ENCODE peak calls at places on chromosomes 3 and 15, in ten cellular contexts. One of them, this sample, is unnamed.

GRCh38 chr3:111610612-111611054 is 15.5 kb upstream of the ZBED2 start:
- DNase-seq in stimulated activated CD4-positive, alpha-beta T cell treated with anti-CD3 and anti-CD28 coated beads, TNF-alpha, amount 100 ng/mL, for 24 hours: no peak
- DNase-seq in ureter: no peak
- DNase-seq in HEK293T: no peak
- DNase-seq in pulmonary artery endothelial cell: no peak
- DNase-seq in head of caudate nucleus: no peak
- DNase-seq in stimulated activated CD8-positive, alpha-beta memory T cell treated with anti-CD3 and anti-CD28 coated beads, Interleukin-7, amount 100 ng/mL, for 1 hour: no peak
- DNase-seq in B cell: no peak
- DNase-seq in NCI-H460: no peak
- DNase-seq in right cardiac atrium: no peak
- DNase-seq in this sample: no peak

GRCh38 chr3:79870006-79870620 is 102.3 kb upstream of the ROBO1 start:
- DNase-seq in stimulated activated CD4-positive, alpha-beta T cell treated with anti-CD3 and anti-CD28 coated beads, TNF-alpha, amount 100 ng/mL, for 24 hours: no peak
- DNase-seq in ureter: no peak
- DNase-seq in HEK293T: no peak
- DNase-seq in pulmonary artery endothelial cell: no peak
- DNase-seq in head of caudate nucleus: no peak
- DNase-seq in stimulated activated CD8-positive, alpha-beta memory T cell treated with anti-CD3 and anti-CD28 coated beads, Interleukin-7, amount 100 ng/mL, for 1 hour: no peak
- DNase-seq in B cell: no peak
- DNase-seq in NCI-H460: no peak
- DNase-seq in right cardiac atrium: no peak
- DNase-seq in this sample: no peak

GRCh38 chr15:71752604-71753289 is 57.6 kb upstream of the NR2E3 start:
- DNase-seq in stimulated activated CD4-positive, alpha-beta T cell treated with anti-CD3 and anti-CD28 coated beads, TNF-alpha, amount 100 ng/mL, for 24 hours: no peak
- DNase-seq in ureter: peak; percentile 76
- DNase-seq in HEK293T: peak; percentile 48
- DNase-seq in pulmonary artery endothelial cell: peak; percentile 89
- DNase-seq in head of caudate nucleus: peak; percentile 9
- DNase-seq in stimulated activated CD8-positive, alpha-beta memory T cell treated with anti-CD3 and anti-CD28 coated beads, Interleukin-7, amount 100 ng/mL, for 1 hour: no peak
- DNase-seq in B cell: no peak
- DNase-seq in NCI-H460: peak; percentile 81
- DNase-seq in right cardiac atrium: no peak
- DNase-seq in this sample: peak; percentile 78

GRCh38 chr15:80036067-80036466 is 23.4 kb upstream of the ZFAND6 start:
- DNase-seq in stimulated activated CD4-positive, alpha-beta T cell treated with anti-CD3 and anti-CD28 coated beads, TNF-alpha, amount 100 ng/mL, for 24 hours: no peak
- DNase-seq in ureter: no peak
- DNase-seq in HEK293T: no peak
- DNase-seq in pulmonary artery endothelial cell: no peak
- DNase-seq in head of caudate nucleus: no peak
- DNase-seq in stimulated activated CD8-positive, alpha-beta memory T cell treated with anti-CD3 and anti-CD28 coated beads, Interleukin-7, amount 100 ng/mL, for 1 hour: no peak
- DNase-seq in B cell: no peak
- DNase-seq in NCI-H460: no peak
- DNase-seq in right cardiac atrium: no peak
- DNase-seq in this sample: no peak

GRCh38 chr15:101296418-101297405 is 1.7 kb upstream of the SNRPA1 start:
- DNase-seq in stimulated activated CD4-positive, alpha-beta T cell treated with anti-CD3 and anti-CD28 coated beads, TNF-alpha, amount 100 ng/mL, for 24 hours: no peak
- DNase-seq in ureter: no peak
- DNase-seq in HEK293T: no peak
- DNase-seq in pulmonary artery endothelial cell: no peak
- DNase-seq in head of caudate nucleus: no peak
- DNase-seq in stimulated activated CD8-positive, alpha-beta memory T cell treated with anti-CD3 and anti-CD28 coated beads, Interleukin-7, amount 100 ng/mL, for 1 hour: no peak
- DNase-seq in B cell: no peak
- DNase-seq in NCI-H460: peak; percentile 73
- DNase-seq in right cardiac atrium: no peak
- DNase-seq in this sample: peak; percentile 13

GRCh38 chr3:197540961-197541377 is 14.8 kb downstream of the BDH1 start:
- DNase-seq in stimulated activated CD4-positive, alpha-beta T cell treated with anti-CD3 and anti-CD28 coated beads, TNF-alpha, amount 100 ng/mL, for 24 hours: no peak
- DNase-seq in ureter: peak; percentile 73
- DNase-seq in HEK293T: no peak
- DNase-seq in pulmonary artery endothelial cell: no peak
- DNase-seq in head of caudate nucleus: no peak
- DNase-seq in stimulated activated CD8-positive, alpha-beta memory T cell treated with anti-CD3 and anti-CD28 coated beads, Interleukin-7, amount 100 ng/mL, for 1 hour: no peak
- DNase-seq in B cell: no peak
- DNase-seq in NCI-H460: no peak
- DNase-seq in right cardiac atrium: no peak
- DNase-seq in this sample: peak; percentile 87

GRCh38 chr3:140359198-140359995 is 318.5 kb upstream of the TRIM42 start:
- DNase-seq in stimulated activated CD4-positive, alpha-beta T cell treated with anti-CD3 and anti-CD28 coated beads, TNF-alpha, amount 100 ng/mL, for 24 hours: no peak
- DNase-seq in ureter: no peak
- DNase-seq in HEK293T: no peak
- DNase-seq in pulmonary artery endothelial cell: no peak
- DNase-seq in head of caudate nucleus: no peak
- DNase-seq in stimulated activated CD8-positive, alpha-beta memory T cell treated with anti-CD3 and anti-CD28 coated beads, Interleukin-7, amount 100 ng/mL, for 1 hour: no peak
- DNase-seq in B cell: no peak
- DNase-seq in NCI-H460: no peak
- DNase-seq in right cardiac atrium: no peak
- DNase-seq in this sample: no peak

GRCh38 chr15:38702178-38702912 is 137.7 kb upstream of the RASGRP1 start:
- DNase-seq in stimulated activated CD4-positive, alpha-beta T cell treated with anti-CD3 and anti-CD28 coated beads, TNF-alpha, amount 100 ng/mL, for 24 hours: no peak
- DNase-seq in ureter: no peak
- DNase-seq in HEK293T: no peak
- DNase-seq in pulmonary artery endothelial cell: no peak
- DNase-seq in head of caudate nucleus: no peak
- DNase-seq in stimulated activated CD8-positive, alpha-beta memory T cell treated with anti-CD3 and anti-CD28 coated beads, Interleukin-7, amount 100 ng/mL, for 1 hour: no peak
- DNase-seq in B cell: no peak
- DNase-seq in NCI-H460: no peak
- DNase-seq in right cardiac atrium: no peak
- DNase-seq in this sample: no peak

GRCh38 chr3:25424238-25425013 is 3.6 kb upstream of the RARB start:
- DNase-seq in stimulated activated CD4-positive, alpha-beta T cell treated with anti-CD3 and anti-CD28 coated beads, TNF-alpha, amount 100 ng/mL, for 24 hours: no peak
- DNase-seq in ureter: no peak
- DNase-seq in HEK293T: no peak
- DNase-seq in pulmonary artery endothelial cell: no peak
- DNase-seq in head of caudate nucleus: no peak
- DNase-seq in stimulated activated CD8-positive, alpha-beta memory T cell treated with anti-CD3 and anti-CD28 coated beads, Interleukin-7, amount 100 ng/mL, for 1 hour: no peak
- DNase-seq in B cell: no peak
- DNase-seq in NCI-H460: no peak
- DNase-seq in right cardiac atrium: no peak
- DNase-seq in this sample: no peak

GRCh38 chr3:46454606-46455005 is 10.1 kb downstream of the LTF start:
- DNase-seq in stimulated activated CD4-positive, alpha-beta T cell treated with anti-CD3 and anti-CD28 coated beads, TNF-alpha, amount 100 ng/mL, for 24 hours: no peak
- DNase-seq in ureter: no peak
- DNase-seq in HEK293T: no peak
- DNase-seq in pulmonary artery endothelial cell: no peak
- DNase-seq in head of caudate nucleus: no peak
- DNase-seq in stimulated activated CD8-positive, alpha-beta memory T cell treated with anti-CD3 and anti-CD28 coated beads, Interleukin-7, amount 100 ng/mL, for 1 hour: no peak
- DNase-seq in B cell: no peak
- DNase-seq in NCI-H460: no peak
- DNase-seq in right cardiac atrium: no peak
- DNase-seq in this sample: no peak

GRCh38 chr3:152323834-152324233 is 55.1 kb downstream of the MBNL1 start:
- DNase-seq in stimulated activated CD4-positive, alpha-beta T cell treated with anti-CD3 and anti-CD28 coated beads, TNF-alpha, amount 100 ng/mL, for 24 hours: no peak
- DNase-seq in ureter: no peak
- DNase-seq in HEK293T: no peak
- DNase-seq in pulmonary artery endothelial cell: no peak
- DNase-seq in head of caudate nucleus: no peak
- DNase-seq in stimulated activated CD8-positive, alpha-beta memory T cell treated with anti-CD3 and anti-CD28 coated beads, Interleukin-7, amount 100 ng/mL, for 1 hour: no peak
- DNase-seq in B cell: no peak
- DNase-seq in NCI-H460: no peak
- DNase-seq in right cardiac atrium: no peak
- DNase-seq in this sample: no peak

GRCh38 chr3:124117486-124117885 is 125.6 kb upstream of the ROPN1 start:
- DNase-seq in stimulated activated CD4-positive, alpha-beta T cell treated with anti-CD3 and anti-CD28 coated beads, TNF-alpha, amount 100 ng/mL, for 24 hours: no peak
- DNase-seq in ureter: no peak
- DNase-seq in HEK293T: no peak
- DNase-seq in pulmonary artery endothelial cell: peak; percentile 10
- DNase-seq in head of caudate nucleus: peak; percentile 55
- DNase-seq in stimulated activated CD8-positive, alpha-beta memory T cell treated with anti-CD3 and anti-CD28 coated beads, Interleukin-7, amount 100 ng/mL, for 1 hour: no peak
- DNase-seq in B cell: no peak
- DNase-seq in NCI-H460: no peak
- DNase-seq in right cardiac atrium: peak; percentile 46
- DNase-seq in this sample: no peak

GRCh38 chr3:72664576-72664975 is 183.7 kb downstream of the SHQ1 start:
- DNase-seq in stimulated activated CD4-positive, alpha-beta T cell treated with anti-CD3 and anti-CD28 coated beads, TNF-alpha, amount 100 ng/mL, for 24 hours: no peak
- DNase-seq in ureter: no peak
- DNase-seq in HEK293T: no peak
- DNase-seq in pulmonary artery endothelial cell: no peak
- DNase-seq in head of caudate nucleus: no peak
- DNase-seq in stimulated activated CD8-positive, alpha-beta memory T cell treated with anti-CD3 and anti-CD28 coated beads, Interleukin-7, amount 100 ng/mL, for 1 hour: no peak
- DNase-seq in B cell: no peak
- DNase-seq in NCI-H460: no peak
- DNase-seq in right cardiac atrium: no peak
- DNase-seq in this sample: no peak

GRCh38 chr3:130841357-130841756 is 52.5 kb upstream of the ATP2C1 start:
- DNase-seq in stimulated activated CD4-positive, alpha-beta T cell treated with anti-CD3 and anti-CD28 coated beads, TNF-alpha, amount 100 ng/mL, for 24 hours: no peak
- DNase-seq in ureter: no peak
- DNase-seq in HEK293T: no peak
- DNase-seq in pulmonary artery endothelial cell: no peak
- DNase-seq in head of caudate nucleus: no peak
- DNase-seq in stimulated activated CD8-positive, alpha-beta memory T cell treated with anti-CD3 and anti-CD28 coated beads, Interleukin-7, amount 100 ng/mL, for 1 hour: no peak
- DNase-seq in B cell: no peak
- DNase-seq in NCI-H460: no peak
- DNase-seq in right cardiac atrium: no peak
- DNase-seq in this sample: no peak

GRCh38 chr3:143098032-143098764 is 21.4 kb upstream of the CHST2 start:
- DNase-seq in stimulated activated CD4-positive, alpha-beta T cell treated with anti-CD3 and anti-CD28 coated beads, TNF-alpha, amount 100 ng/mL, for 24 hours: no peak
- DNase-seq in ureter: no peak
- DNase-seq in HEK293T: no peak
- DNase-seq in pulmonary artery endothelial cell: no peak
- DNase-seq in head of caudate nucleus: no peak
- DNase-seq in stimulated activated CD8-positive, alpha-beta memory T cell treated with anti-CD3 and anti-CD28 coated beads, Interleukin-7, amount 100 ng/mL, for 1 hour: no peak
- DNase-seq in B cell: no peak
- DNase-seq in NCI-H460: no peak
- DNase-seq in right cardiac atrium: no peak
- DNase-seq in this sample: no peak

GRCh38 chr3:133979553-133979952 is 50.2 kb downstream of the SLCO2A1 start:
- DNase-seq in stimulated activated CD4-positive, alpha-beta T cell treated with anti-CD3 and anti-CD28 coated beads, TNF-alpha, amount 100 ng/mL, for 24 hours: no peak
- DNase-seq in ureter: no peak
- DNase-seq in HEK293T: no peak
- DNase-seq in pulmonary artery endothelial cell: peak; percentile 83
- DNase-seq in head of caudate nucleus: no peak
- DNase-seq in stimulated activated CD8-positive, alpha-beta memory T cell treated with anti-CD3 and anti-CD28 coated beads, Interleukin-7, amount 100 ng/mL, for 1 hour: no peak
- DNase-seq in B cell: no peak
- DNase-seq in NCI-H460: no peak
- DNase-seq in right cardiac atrium: peak; percentile 45
- DNase-seq in this sample: no peak

GRCh38 chr15:31357148-31357547 is 30.5 kb downstream of the KLF13 start:
- DNase-seq in stimulated activated CD4-positive, alpha-beta T cell treated with anti-CD3 and anti-CD28 coated beads, TNF-alpha, amount 100 ng/mL, for 24 hours: no peak
- DNase-seq in ureter: no peak
- DNase-seq in HEK293T: no peak
- DNase-seq in pulmonary artery endothelial cell: no peak
- DNase-seq in head of caudate nucleus: no peak
- DNase-seq in stimulated activated CD8-positive, alpha-beta memory T cell treated with anti-CD3 and anti-CD28 coated beads, Interleukin-7, amount 100 ng/mL, for 1 hour: no peak
- DNase-seq in B cell: peak; percentile 73
- DNase-seq in NCI-H460: no peak
- DNase-seq in right cardiac atrium: no peak
- DNase-seq in this sample: no peak

GRCh38 chr15:64730151-64730550 is 45.2 kb downstream of the RBPMS2 start:
- DNase-seq in stimulated activated CD4-positive, alpha-beta T cell treated with anti-CD3 and anti-CD28 coated beads, TNF-alpha, amount 100 ng/mL, for 24 hours: no peak
- DNase-seq in ureter: no peak
- DNase-seq in HEK293T: no peak
- DNase-seq in pulmonary artery endothelial cell: no peak
- DNase-seq in head of caudate nucleus: no peak
- DNase-seq in stimulated activated CD8-positive, alpha-beta memory T cell treated with anti-CD3 and anti-CD28 coated beads, Interleukin-7, amount 100 ng/mL, for 1 hour: no peak
- DNase-seq in B cell: no peak
- DNase-seq in NCI-H460: no peak
- DNase-seq in right cardiac atrium: no peak
- DNase-seq in this sample: no peak

GRCh38 chr15:38886315-38887163 is 321.9 kb upstream of the RASGRP1 start:
- DNase-seq in stimulated activated CD4-positive, alpha-beta T cell treated with anti-CD3 and anti-CD28 coated beads, TNF-alpha, amount 100 ng/mL, for 24 hours: no peak
- DNase-seq in ureter: no peak
- DNase-seq in HEK293T: no peak
- DNase-seq in pulmonary artery endothelial cell: no peak
- DNase-seq in head of caudate nucleus: no peak
- DNase-seq in stimulated activated CD8-positive, alpha-beta memory T cell treated with anti-CD3 and anti-CD28 coated beads, Interleukin-7, amount 100 ng/mL, for 1 hour: no peak
- DNase-seq in B cell: no peak
- DNase-seq in NCI-H460: peak; percentile 59
- DNase-seq in right cardiac atrium: no peak
- DNase-seq in this sample: no peak

GRCh38 chr3:142958707-142959106 is 4.8 kb downstream of the PAQR9 start:
- DNase-seq in stimulated activated CD4-positive, alpha-beta T cell treated with anti-CD3 and anti-CD28 coated beads, TNF-alpha, amount 100 ng/mL, for 24 hours: no peak
- DNase-seq in ureter: no peak
- DNase-seq in HEK293T: no peak
- DNase-seq in pulmonary artery endothelial cell: no peak
- DNase-seq in head of caudate nucleus: peak; percentile 47
- DNase-seq in stimulated activated CD8-positive, alpha-beta memory T cell treated with anti-CD3 and anti-CD28 coated beads, Interleukin-7, amount 100 ng/mL, for 1 hour: no peak
- DNase-seq in B cell: no peak
- DNase-seq in NCI-H460: no peak
- DNase-seq in right cardiac atrium: no peak
- DNase-seq in this sample: no peak

GRCh38 chr3:170835346-170835745 is 34.6 kb downstream of the RPL22L1 start:
- DNase-seq in stimulated activated CD4-positive, alpha-beta T cell treated with anti-CD3 and anti-CD28 coated beads, TNF-alpha, amount 100 ng/mL, for 24 hours: no peak
- DNase-seq in ureter: no peak
- DNase-seq in HEK293T: no peak
- DNase-seq in pulmonary artery endothelial cell: no peak
- DNase-seq in head of caudate nucleus: no peak
- DNase-seq in stimulated activated CD8-positive, alpha-beta memory T cell treated with anti-CD3 and anti-CD28 coated beads, Interleukin-7, amount 100 ng/mL, for 1 hour: no peak
- DNase-seq in B cell: no peak
- DNase-seq in NCI-H460: no peak
- DNase-seq in right cardiac atrium: no peak
- DNase-seq in this sample: no peak

GRCh38 chr3:164732166-164732565 is 346.1 kb downstream of the SI start:
- DNase-seq in stimulated activated CD4-positive, alpha-beta T cell treated with anti-CD3 and anti-CD28 coated beads, TNF-alpha, amount 100 ng/mL, for 24 hours: no peak
- DNase-seq in ureter: no peak
- DNase-seq in HEK293T: no peak
- DNase-seq in pulmonary artery endothelial cell: no peak
- DNase-seq in head of caudate nucleus: no peak
- DNase-seq in stimulated activated CD8-positive, alpha-beta memory T cell treated with anti-CD3 and anti-CD28 coated beads, Interleukin-7, amount 100 ng/mL, for 1 hour: no peak
- DNase-seq in B cell: no peak
- DNase-seq in NCI-H460: no peak
- DNase-seq in right cardiac atrium: no peak
- DNase-seq in this sample: no peak

GRCh38 chr3:113211370-113212154 is at the start of gene BOC:
- DNase-seq in stimulated activated CD4-positive, alpha-beta T cell treated with anti-CD3 and anti-CD28 coated beads, TNF-alpha, amount 100 ng/mL, for 24 hours: no peak
- DNase-seq in ureter: no peak
- DNase-seq in HEK293T: peak; percentile 84
- DNase-seq in pulmonary artery endothelial cell: no peak
- DNase-seq in head of caudate nucleus: no peak
- DNase-seq in stimulated activated CD8-positive, alpha-beta memory T cell treated with anti-CD3 and anti-CD28 coated beads, Interleukin-7, amount 100 ng/mL, for 1 hour: no peak
- DNase-seq in B cell: peak; percentile 16
- DNase-seq in NCI-H460: no peak
- DNase-seq in right cardiac atrium: peak; percentile 44
- DNase-seq in this sample: peak; percentile 79

GRCh38 chr15:75174736-75175135 is 26.9 kb upstream of the C15orf39 start:
- DNase-seq in stimulated activated CD4-positive, alpha-beta T cell treated with anti-CD3 and anti-CD28 coated beads, TNF-alpha, amount 100 ng/mL, for 24 hours: no peak
- DNase-seq in ureter: no peak
- DNase-seq in HEK293T: no peak
- DNase-seq in pulmonary artery endothelial cell: no peak
- DNase-seq in head of caudate nucleus: no peak
- DNase-seq in stimulated activated CD8-positive, alpha-beta memory T cell treated with anti-CD3 and anti-CD28 coated beads, Interleukin-7, amount 100 ng/mL, for 1 hour: no peak
- DNase-seq in B cell: no peak
- DNase-seq in NCI-H460: no peak
- DNase-seq in right cardiac atrium: no peak
- DNase-seq in this sample: no peak

GRCh38 chr3:164612751-164613150 is 465.5 kb downstream of the SI start:
- DNase-seq in stimulated activated CD4-positive, alpha-beta T cell treated with anti-CD3 and anti-CD28 coated beads, TNF-alpha, amount 100 ng/mL, for 24 hours: no peak
- DNase-seq in ureter: no peak
- DNase-seq in HEK293T: no peak
- DNase-seq in pulmonary artery endothelial cell: no peak
- DNase-seq in head of caudate nucleus: no peak
- DNase-seq in stimulated activated CD8-positive, alpha-beta memory T cell treated with anti-CD3 and anti-CD28 coated beads, Interleukin-7, amount 100 ng/mL, for 1 hour: no peak
- DNase-seq in B cell: no peak
- DNase-seq in NCI-H460: no peak
- DNase-seq in right cardiac atrium: no peak
- DNase-seq in this sample: no peak

GRCh38 chr3:50189274-50189673 is 2.1 kb upstream of the GNAT1 start:
- DNase-seq in stimulated activated CD4-positive, alpha-beta T cell treated with anti-CD3 and anti-CD28 coated beads, TNF-alpha, amount 100 ng/mL, for 24 hours: no peak
- DNase-seq in ureter: peak; percentile 78
- DNase-seq in HEK293T: peak; percentile 70
- DNase-seq in pulmonary artery endothelial cell: peak; percentile 57
- DNase-seq in head of caudate nucleus: peak; percentile 79
- DNase-seq in stimulated activated CD8-positive, alpha-beta memory T cell treated with anti-CD3 and anti-CD28 coated beads, Interleukin-7, amount 100 ng/mL, for 1 hour: no peak
- DNase-seq in B cell: no peak
- DNase-seq in NCI-H460: peak; percentile 62
- DNase-seq in right cardiac atrium: peak; percentile 72
- DNase-seq in this sample: peak; percentile 91